ENCODE peak calls at places on chromosomes 11 and 22, in four cellular contexts. One of them, this sample, is unnamed. For H3K36me3, the result is how much of the 10 kb centered on the place peaks cover.

GRCh38 chr11:44595964-44596381 is 30.5 kb downstream of the CD82 start:
- DNase-seq in PC-3: no peak
- DNase-seq in HCT116: no peak
- DNase-seq in H1: no peak
- DNase-seq in this sample: peak

GRCh38 chr11:80096736-80097135 is 655.9 kb upstream of the TENM4 start:
- DNase-seq in HCT116: no peak
- DNase-seq in PC-3: peak
- DNase-seq in H1: no peak
- DNase-seq in this sample: peak

GRCh38 chr11:30735946-30736345 is 149.8 kb upstream of the MPPED2 start:
- DNase-seq in H1: no peak
- DNase-seq in HCT116: no peak
- DNase-seq in PC-3: no peak
- DNase-seq in this sample: no peak

GRCh38 chr22:49934144-49934890 is 15.9 kb downstream of the CRELD2 start:
- DNase-seq in HCT116: no peak
- DNase-seq in PC-3: peak
- DNase-seq in H1: no peak
- DNase-seq in this sample: peak

GRCh38 chr22:50053861-50054260 is 4.2 kb downstream of the TTLL8 start:
- DNase-seq in HCT116: no peak
- DNase-seq in PC-3: no peak
- DNase-seq in H1: no peak
- DNase-seq in this sample: no peak

GRCh38 chr11:116590844-116591575 is 181.8 kb downstream of the BUD13 start:
- DNase-seq in H1: no peak
- DNase-seq in PC-3: no peak
- DNase-seq in HCT116: no peak
- DNase-seq in this sample: no peak

GRCh38 chr11:35035894-35036408 is 103.0 kb upstream of the CD44 start:
- DNase-seq in HCT116: no peak
- DNase-seq in PC-3: peak
- DNase-seq in H1: no peak
- DNase-seq in this sample: peak

GRCh38 chr11:78138694-78139421 is 568 bp downstream of the ALG8 start:
- DNase-seq in H1: no peak
- DNase-seq in HCT116: peak
- DNase-seq in PC-3: peak
- DNase-seq in this sample: no peak

GRCh38 chr11:20084921-20085814 is 75.1 kb downstream of the DBX1 start:
- DNase-seq in PC-3: no peak
- DNase-seq in H1: no peak
- DNase-seq in HCT116: no peak
- DNase-seq in this sample: no peak

GRCh38 chr22:20128902-20129746 is 2.5 kb upstream of the ZDHHC8 start:
- DNase-seq in PC-3: peak
- DNase-seq in H1: peak
- DNase-seq in HCT116: no peak
- DNase-seq in this sample: peak

GRCh38 chr22:23401111-23401909 is 178.8 kb downstream of the IGLL1 start:
- DNase-seq in PC-3: no peak
- DNase-seq in HCT116: no peak
- DNase-seq in H1: no peak
- DNase-seq in this sample: peak

GRCh38 chr11:69044111-69045013 is 4.4 kb upstream of the TPCN2 start:
- DNase-seq in H1: peak
- DNase-seq in PC-3: peak
- DNase-seq in HCT116: peak
- DNase-seq in this sample: peak

GRCh38 chr22:27654536-27655445 is 146.8 kb downstream of the MN1 start:
- DNase-seq in HCT116: no peak
- DNase-seq in H1: peak
- DNase-seq in PC-3: no peak
- DNase-seq in this sample: peak

GRCh38 chr11:96073536-96073935 is 149.6 kb upstream of the MTMR2 start:
- DNase-seq in PC-3: no peak
- DNase-seq in HCT116: no peak
- DNase-seq in H1: no peak
- DNase-seq in this sample: no peak

GRCh38 chr11:64250875-64251721 is at the start of gene PLCB3:
- DNase-seq in H1: peak
- DNase-seq in PC-3: peak
- DNase-seq in HCT116: no peak
- DNase-seq in this sample: peak

GRCh38 chr11:27242591-27242990 is 120.4 kb downstream of the CCDC34 start:
- DNase-seq in HCT116: no peak
- DNase-seq in H1: no peak
- DNase-seq in PC-3: no peak
- DNase-seq in this sample: no peak

GRCh38 chr11:123371506-123372297 is 58.4 kb upstream of the GRAMD1B start:
- DNase-seq in PC-3: no peak
- DNase-seq in H1: no peak
- DNase-seq in HCT116: no peak
- DNase-seq in this sample: no peak

GRCh38 chr11:34214961-34215805 is 109.8 kb downstream of the NAT10 start:
- DNase-seq in H1: no peak
- DNase-seq in HCT116: peak
- DNase-seq in PC-3: peak
- DNase-seq in this sample: peak

GRCh38 chr22:36762687-36763260 is 13.1 kb downstream of the IFT27 start:
- DNase-seq in PC-3: no peak
- DNase-seq in H1: no peak
- DNase-seq in HCT116: no peak
- DNase-seq in this sample: peak

GRCh38 chr22:44146088-44146861 is 34.5 kb upstream of the PARVG start:
- DNase-seq in H1: peak
- DNase-seq in PC-3: no peak
- DNase-seq in HCT116: no peak
- DNase-seq in this sample: no peak

GRCh38 chr11:100970273-100971164 is 159.1 kb downstream of the PGR start:
- DNase-seq in H1: no peak
- DNase-seq in PC-3: no peak
- DNase-seq in HCT116: no peak
- DNase-seq in this sample: peak

GRCh38 chr11:86303257-86303656 is 1.2 kb downstream of the HIKESHI start:
- DNase-seq in PC-3: no peak
- DNase-seq in HCT116: no peak
- DNase-seq in H1: no peak
- DNase-seq in this sample: no peak

GRCh38 chr11:107969219-107969618 is 39.5 kb upstream of the CUL5 start:
- DNase-seq in HCT116: peak
- DNase-seq in PC-3: no peak
- DNase-seq in H1: no peak
- DNase-seq in this sample: no peak

GRCh38 chr22:47287516-47287915 is 525.1 kb downstream of the TBC1D22A start:
- DNase-seq in HCT116: no peak
- DNase-seq in H1: no peak
- DNase-seq in PC-3: no peak
- DNase-seq in this sample: no peak

GRCh38 chr11:13717331-13717730 is 48.9 kb downstream of the FAR1 start:
- DNase-seq in PC-3: peak
- DNase-seq in HCT116: no peak
- DNase-seq in H1: no peak
- DNase-seq in this sample: peak

GRCh38 chr11:28529540-28530410 is 421.6 kb downstream of the METTL15 start:
- DNase-seq in H1: no peak
- DNase-seq in HCT116: peak
- DNase-seq in PC-3: peak
- DNase-seq in this sample: peak

GRCh38 chr11:31800398-31801265 is 10.5 kb downstream of the PAX6 start:
- DNase-seq in H1: no peak
- DNase-seq in HCT116: no peak
- DNase-seq in PC-3: no peak
- DNase-seq in this sample: no peak
- TF ChIP-seq EZH2 in H1: peak
- TF ChIP-seq EZH2 in HCT116: no peak
- TF ChIP-seq EZH2 in PC-3: no peak
- TF ChIP-seq EZH2 in this sample: peak

DNA sequence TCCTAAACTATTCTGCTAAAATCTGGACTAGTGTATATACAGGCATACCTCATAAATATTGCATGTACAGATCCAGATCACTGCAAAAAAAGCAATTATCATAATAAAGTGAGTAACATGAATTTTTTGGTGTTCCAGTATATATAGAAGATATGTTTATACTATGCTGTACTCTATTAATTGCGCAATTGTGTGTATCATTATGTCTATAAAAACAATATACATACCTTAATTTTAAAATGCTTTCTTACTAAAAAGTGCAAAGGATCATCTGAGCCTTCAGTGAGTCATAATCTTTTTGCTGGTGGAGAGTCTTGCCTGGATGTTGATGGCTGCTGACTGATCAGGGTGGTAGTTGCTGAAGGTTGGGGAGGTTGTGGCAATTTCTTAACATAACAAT is 35.4 kb upstream of the CEP295 start:
- DNase-seq in H1: no peak
- DNase-seq in HCT116: no peak
- DNase-seq in PC-3: no peak
- DNase-seq in this sample: no peak
- TF ChIP-seq CTCF in H1: no peak
- TF ChIP-seq CTCF in HCT116: no peak
- TF ChIP-seq CTCF in PC-3: no peak
- TF ChIP-seq CTCF in this sample: no peak

GRCh38 chr11:33062137-33062536 is 22.8 kb downstream of the TCP11L1 start:
- DNase-seq in PC-3: no peak
- DNase-seq in HCT116: no peak
- DNase-seq in H1: no peak
- DNase-seq in this sample: no peak
- H3K36me3 ChIP-seq in PC-3: under half
- H3K36me3 ChIP-seq in HCT116: under half
- H3K36me3 ChIP-seq in H1: under half
- H3K36me3 ChIP-seq in this sample: under half

GRCh38 chr11:15075162-15075526 is 1.8 kb downstream of the CALCB start:
- DNase-seq in PC-3: no peak
- DNase-seq in H1: no peak
- DNase-seq in HCT116: no peak
- DNase-seq in this sample: no peak

GRCh38 chr11:15074206-15075161 is 1.1 kb downstream of the CALCB start:
- DNase-seq in H1: peak
- DNase-seq in PC-3: peak
- DNase-seq in HCT116: peak
- DNase-seq in this sample: peak

GRCh38 chr11:15071556-15072255 is 1.7 kb upstream of the CALCB start:
- DNase-seq in PC-3: no peak
- DNase-seq in H1: no peak
- DNase-seq in HCT116: no peak
- DNase-seq in this sample: no peak

GRCh38 chr11:15072551-15073143 is 746 bp upstream of the CALCB start:
- DNase-seq in HCT116: no peak
- DNase-seq in PC-3: no peak
- DNase-seq in H1: no peak
- DNase-seq in this sample: no peak

GRCh38 chr11:15073361-15074205 is at the start of gene CALCB:
- DNase-seq in PC-3: no peak
- DNase-seq in HCT116: no peak
- DNase-seq in H1: peak
- DNase-seq in this sample: peak
- TF ChIP-seq EZH2 in PC-3: no peak
- TF ChIP-seq EZH2 in HCT116: no peak
- TF ChIP-seq EZH2 in H1: peak
- TF ChIP-seq EZH2 in this sample: peak